ENCODE peak calls at places on chromosomes 5 and 9, in six cellular contexts. R is IMR-90, C is transverse colon, S is Peyer's patch, Z is HepG2, Q is vagina. W is an unnamed sample.

GRCh38 chr5:23825196-23825595 is 317.8 kb downstream of the PRDM9 start:
- DNase-seq in S (no peak), R (no peak), Z (no peak), Q (no peak), C (no peak), W (no peak)

GRCh38 chr5:5063533-5063953 is 76.6 kb upstream of the ADAMTS16 start:
- DNase-seq in R (no peak), S (no peak), C (no peak), Q (no peak), Z (peak), W (no peak)

GRCh38 chr9:117325110-117325788 is 89.6 kb downstream of the ASTN2 start:
- DNase-seq in R (no peak), Q (no peak), Z (no peak), S (no peak), C (no peak), W (no peak)

GRCh38 chr5:121478636-121479035 is 373.0 kb upstream of the FTMT start:
- DNase-seq in C (no peak), Z (no peak), R (no peak), S (no peak), Q (no peak), W (no peak)

GRCh38 chr5:67831081-67831480 is 384.5 kb upstream of the PIK3R1 start:
- DNase-seq in R (no peak), Q (no peak), S (no peak), C (no peak), Z (no peak), W (no peak)

GRCh38 chr5:134242146-134242545 is 16.3 kb upstream of the PPP2CA start:
- DNase-seq in S (no peak), Z (peak), Q (no peak), R (peak), C (peak), W (peak)

GRCh38 chr9:98871456-98872065 is 64.1 kb downstream of the GALNT12 start:
- DNase-seq in S (no peak), R (no peak), Q (no peak), Z (no peak), C (no peak), W (no peak)

GRCh38 chr9:73149371-73150067 is 2.1 kb upstream of the ANXA1 start:
- DNase-seq in R (peak), S (peak), Z (no peak), C (no peak), Q (no peak), W (no peak)

GRCh38 chr5:99104538-99105132 is 175.8 kb upstream of the CHD1 start:
- DNase-seq in S (no peak), C (no peak), Q (no peak), R (peak), Z (peak), W (no peak)

GRCh38 chr5:52840286-52841050 is 52.8 kb downstream of the ITGA1 start:
- DNase-seq in S (no peak), C (no peak), R (peak), Z (no peak), Q (no peak), W (no peak)

GRCh38 chr5:83720805-83721431 is at the start of gene HAPLN1:
- DNase-seq in R (no peak), C (no peak), Q (no peak), Z (no peak), S (no peak), W (peak)

GRCh38 chr9:106861585-106862114 is 1.3 kb upstream of the ZNF462 start:
- DNase-seq in S (no peak), Z (no peak), Q (no peak), C (no peak), R (no peak), W (no peak)

GRCh38 chr5:40066616-40067015 is 613.1 kb upstream of the PTGER4 start:
- DNase-seq in R (no peak), S (no peak), Q (no peak), Z (no peak), C (no peak), W (no peak)

GRCh38 chr9:94882953-94883641 is 156.6 kb downstream of the AOPEP start:
- DNase-seq in Z (no peak), C (no peak), R (no peak), S (no peak), Q (no peak), W (no peak)

GRCh38 chr9:91572044-91572443 is 148.4 kb upstream of the NFIL3 start:
- DNase-seq in R (peak), Q (no peak), C (no peak), S (no peak), Z (no peak), W (no peak)

GRCh38 chr9:123338710-123339665 is 17.0 kb upstream of the CRB2 start:
- DNase-seq in Z (no peak), C (peak), S (peak), R (no peak), Q (no peak), W (no peak)

GRCh38 chr5:168409601-168410458 is 76.4 kb upstream of the RARS1 start:
- DNase-seq in R (peak), C (no peak), Q (no peak), Z (no peak), S (no peak), W (peak)

GRCh38 chr9:137446851-137447471 is 5.8 kb upstream of the ENTPD8 start:
- DNase-seq in Q (no peak), C (peak), S (no peak), Z (no peak), R (no peak), W (no peak)

GRCh38 chr5:1548702-1549523 is 25.2 kb upstream of the LPCAT1 start:
- DNase-seq in S (peak), Q (no peak), Z (no peak), R (no peak), C (no peak), W (no peak)

GRCh38 chr5:122091942-122092600 is 14.0 kb upstream of the LOX start:
- DNase-seq in Z (no peak), R (peak), Q (no peak), C (no peak), S (no peak), W (no peak)

GRCh38 chr5:58842851-58843250 is 260.0 kb downstream of the RAB3C start:
- DNase-seq in C (no peak), S (no peak), Q (no peak), R (peak), Z (no peak), W (no peak)

GRCh38 chr5:55856511-55857246 is 5.5 kb downstream of the IL31RA start:
- DNase-seq in S (no peak), R (no peak), Q (no peak), Z (no peak), C (no peak), W (no peak)

GRCh38 chr5:172542651-172543131 is 88.4 kb upstream of the SH3PXD2B start:
- DNase-seq in Q (peak), S (peak), Z (no peak), C (no peak), R (no peak), W (no peak)

GRCh38 chr9:88532320-88532719 is 2.7 kb upstream of the NXNL2 start:
- DNase-seq in C (no peak), Z (no peak), R (peak), S (no peak), Q (no peak), W (no peak)

GRCh38 chr9:96554801-96555566 is 64.7 kb downstream of the CDC14B start:
- DNase-seq in C (no peak), Z (no peak), R (peak), Q (no peak), S (no peak), W (peak)

GRCh38 chr9:93183663-93184438 is at the start of gene WNK2:
- DNase-seq in Z (no peak), R (no peak), S (peak), Q (no peak), C (peak), W (no peak)

GRCh38 chr5:76794871-76795270 is 24.0 kb upstream of the F2RL1 start:
- DNase-seq in Q (no peak), Z (no peak), S (no peak), C (no peak), R (peak), W (no peak)

GRCh38 chr5:150989695-150990094 is 30.7 kb upstream of the GPX3 start:
- DNase-seq in Z (no peak), R (no peak), S (no peak), C (no peak), Q (no peak), W (no peak)

GRCh38 chr5:160040471-160040835 is 31.5 kb downstream of the TTC1 start:
- DNase-seq in C (no peak), S (no peak), Z (no peak), R (no peak), Q (no peak), W (no peak)

GRCh38 chr9:94210616-94211603 is 48.2 kb upstream of the ZNF169 start:
- DNase-seq in S (no peak), Q (no peak), Z (no peak), R (no peak), C (no peak), W (no peak)

GRCh38 chr5:129554134-129554904 is 94.2 kb downstream of the ADAMTS19 start:
- DNase-seq in R (peak), S (no peak), Z (no peak), C (no peak), Q (no peak), W (no peak)

GRCh38 chr9:112443636-112444035 is 43.0 kb upstream of the KIAA1958 start:
- DNase-seq in Z (no peak), R (no peak), S (no peak), Q (no peak), C (no peak), W (no peak)

GRCh38 chr5:122942164-122942914 is 94.2 kb downstream of the PPIC start:
- DNase-seq in Q (no peak), S (no peak), R (peak), Z (no peak), C (no peak), W (no peak)

GRCh38 chr5:14401639-14402038 is 180.0 kb upstream of the OTULINL start:
- DNase-seq in R (no peak), S (no peak), Q (no peak), Z (no peak), C (no peak), W (no peak)

GRCh38 chr9:129139233-129139992 is 28.2 kb downstream of the PTPA start:
- DNase-seq in C (peak), R (peak), Q (peak), Z (peak), S (peak), W (peak)

GRCh38 chr9:129624947-129625346 is 1.0 kb upstream of the NTMT1 start:
- DNase-seq in C (no peak), S (no peak), R (peak), Q (no peak), Z (peak), W (no peak)

GRCh38 chr5:88689662-88690351 is 193.2 kb downstream of the MEF2C start:
- DNase-seq in Q (no peak), S (no peak), Z (no peak), C (no peak), R (no peak), W (no peak)

GRCh38 chr9:76266649-76267627 is 127.3 kb downstream of the RFK start:
- DNase-seq in C (peak), Q (no peak), R (no peak), S (no peak), Z (no peak), W (no peak)

GRCh38 chr5:10438301-10438700 is 3.4 kb upstream of the ROPN1L start:
- DNase-seq in Z (no peak), R (no peak), S (no peak), C (no peak), Q (no peak), W (no peak)

GRCh38 chr5:10441083-10441991 is at the start of gene ROPN1L:
- DNase-seq in R (peak), Z (peak), Q (no peak), C (peak), S (peak), W (peak)

GRCh38 chr5:10440367-10440990 is 1.2 kb upstream of the ROPN1L start:
- DNase-seq in C (no peak), Q (no peak), Z (no peak), R (no peak), S (no peak), W (no peak)

GRCh38 chr5:10441992-10442435 is 335 bp downstream of the ROPN1L start:
- DNase-seq in Q (no peak), Z (no peak), R (no peak), C (no peak), S (no peak), W (no peak)

GRCh38 chr5:10439692-10440091 is 2.0 kb upstream of the ROPN1L start:
- DNase-seq in Q (no peak), R (no peak), Z (no peak), S (no peak), C (no peak), W (no peak)
- TF ChIP-seq POLR2A in Q (no peak), R (no peak), Z (no peak), S (no peak), C (no peak), W (no peak)

GRCh38 chr9:125409637-125410521 is 148.3 kb downstream of the GAPVD1 start:
- DNase-seq in R (peak), C (no peak), Z (peak), Q (no peak), S (no peak), W (peak)
- TF ChIP-seq POLR2A in R (no peak), C (no peak), Z (no peak), Q (no peak), S (no peak), W (no peak)

DNA sequence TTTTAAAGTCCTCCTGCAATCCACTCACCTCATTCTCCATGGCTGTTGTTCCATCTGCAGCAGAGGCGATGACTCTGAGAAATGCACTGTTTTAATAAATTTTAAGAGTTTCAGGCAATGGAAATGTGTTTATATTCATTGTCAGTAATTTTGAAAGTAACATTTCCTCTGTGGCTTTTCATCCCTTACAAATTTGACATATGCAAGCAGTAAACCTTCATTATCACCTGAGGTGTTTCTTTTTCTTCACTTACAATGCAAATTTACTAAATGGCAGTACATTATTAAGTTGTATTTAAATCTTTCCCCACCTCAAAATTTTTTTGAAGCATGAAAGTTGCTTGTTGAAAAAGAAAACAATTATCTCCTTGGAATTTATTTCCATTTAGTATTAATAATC is 136.9 kb downstream of the DIRAS2 start:
- DNase-seq in S (no peak), Q (no peak), Z (no peak), R (no peak), C (no peak), W (no peak)
- TF ChIP-seq POLR2A in S (no peak), Q (no peak), Z (no peak), R (no peak), C (no peak), W (no peak)

GRCh38 chr5:75235711-75236110 is 967 bp downstream of the ANKRD31 start:
- DNase-seq in R (no peak), S (no peak), Q (no peak), C (no peak), Z (no peak), W (no peak)

GRCh38 chr5:75234251-75234650 is 2.4 kb downstream of the ANKRD31 start:
- DNase-seq in Q (no peak), R (no peak), C (no peak), Z (no peak), S (no peak), W (no peak)

GRCh38 chr5:75242067-75242466 is 5.4 kb upstream of the ANKRD31 start:
- DNase-seq in Q (no peak), Z (no peak), C (no peak), R (no peak), S (no peak), W (no peak)

GRCh38 chr5:75239681-75240080 is 3.0 kb upstream of the ANKRD31 start:
- DNase-seq in R (no peak), Z (peak), Q (no peak), S (no peak), C (no peak), W (no peak)

GRCh38 chr5:75236322-75237316 is at the start of gene ANKRD31:
- DNase-seq in S (peak), R (peak), C (peak), Z (peak), Q (no peak), W (no peak)
- TF ChIP-seq POLR2A in S (peak), R (peak), C (peak), Z (peak), Q (peak), W (no peak)

GRCh38 chr9:34589656-34590375 is at the start of gene CNTFR:
- DNase-seq in C (no peak), S (no peak), Q (no peak), Z (no peak), R (no peak), W (no peak)
- TF ChIP-seq POLR2A in C (no peak), S (no peak), Q (peak), Z (no peak), R (no peak), W (no peak)

GRCh38 chr9:127244609-127245601 is 19.7 kb upstream of the GARNL3 start:
- DNase-seq in Z (peak), Q (no peak), C (peak), R (peak), S (peak), W (peak)
- TF ChIP-seq POLR2A in Z (no peak), Q (peak), C (peak), R (peak), S (peak), W (peak)

DNA sequence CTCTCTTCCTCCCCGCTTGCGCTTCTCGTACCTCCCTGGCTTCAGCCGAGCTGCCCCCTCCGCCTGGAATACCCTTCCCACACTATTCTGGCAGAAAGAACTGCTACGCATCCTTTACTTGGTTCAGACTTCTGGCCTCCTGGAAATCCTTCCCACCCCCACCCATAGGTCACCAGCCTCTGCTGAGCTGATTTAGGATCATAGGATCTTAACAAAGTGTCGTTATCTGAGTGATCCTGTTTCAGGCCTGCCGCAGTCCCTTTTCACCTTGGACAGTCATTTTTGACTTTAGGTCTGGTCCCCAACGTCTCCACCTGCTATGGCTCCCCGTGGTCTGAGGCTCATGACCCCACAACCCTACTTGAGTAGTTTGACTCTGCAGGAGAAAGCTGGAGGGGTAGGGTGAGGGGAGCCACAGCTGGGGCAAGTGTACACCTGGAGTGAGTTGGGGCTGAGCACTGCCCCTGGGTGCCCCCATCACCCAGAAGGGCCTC is 27.3 kb downstream of the EGR1 start:
- DNase-seq in S (no peak), Z (no peak), C (no peak), Q (no peak), R (no peak), W (no peak)
- TF ChIP-seq POLR2A in S (no peak), Z (no peak), C (no peak), Q (no peak), R (no peak), W (no peak)

DNA sequence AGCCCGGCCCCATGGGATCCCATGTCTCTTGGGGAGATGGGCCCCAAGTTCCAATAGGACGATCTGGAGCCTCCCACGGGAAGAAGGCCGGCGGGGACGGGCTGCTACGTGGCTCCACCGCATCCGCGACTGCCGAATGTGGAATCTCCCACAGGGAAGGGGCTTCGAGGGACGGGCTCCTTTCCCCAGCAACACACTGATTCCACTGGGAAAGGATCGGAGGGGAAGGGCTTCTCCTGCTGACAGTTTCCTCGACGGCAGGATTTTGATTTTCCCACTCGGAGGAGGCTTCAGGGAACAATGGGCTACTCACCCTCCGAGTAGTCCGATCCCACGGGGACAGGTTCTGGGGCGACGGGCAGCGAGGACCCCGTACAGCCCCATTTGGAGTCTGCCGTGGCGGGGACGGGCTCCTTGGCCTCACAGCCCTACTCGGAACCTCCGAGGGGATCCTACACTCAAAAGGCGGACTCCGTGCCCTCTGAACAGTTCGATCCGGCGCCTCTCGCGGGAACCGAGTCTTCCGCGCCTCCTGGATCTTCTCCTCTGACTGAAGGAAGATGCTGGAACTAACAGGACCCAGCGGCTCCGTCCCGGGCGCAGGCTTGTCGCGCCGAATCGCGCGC is 1.3 kb downstream of the PROB1 start:
- DNase-seq in C (no peak), R (no peak), S (no peak), Z (no peak), Q (no peak), W (no peak)
- TF ChIP-seq POLR2A in C (peak), R (no peak), S (no peak), Z (no peak), Q (no peak), W (no peak)

W was measured in H54.